ENCODE peak calls at places on chromosomes 12 and 14, in six cellular contexts. S, U, F, W, K and J are unnamed samples.

GRCh38 chr12:50505386-50505827 is 622 bp downstream of the DIP2B start:
- DNase-seq in K (peak), S (peak), U (peak), W (no peak), F (peak), J (peak)

GRCh38 chr12:123986374-123986920 is 13.4 kb downstream of the ZNF664 start:
- DNase-seq in U (no peak), F (no peak), S (no peak), K (no peak), W (no peak), J (no peak)

GRCh38 chr12:10554228-10554970 is 48.7 kb downstream of the EIF2S3B start:
- DNase-seq in F (no peak), W (no peak), K (no peak), S (no peak), U (no peak), J (no peak)

GRCh38 chr12:65875635-65876034 is 51.4 kb downstream of the HMGA2 start:
- DNase-seq in F (no peak), W (no peak), K (no peak), U (no peak), S (no peak), J (peak)

GRCh38 chr12:65462506-65462905 is 184.0 kb downstream of the MSRB3 start:
- DNase-seq in F (no peak), S (no peak), U (no peak), K (no peak), W (no peak), J (no peak)

GRCh38 chr12:20450591-20450990 is 82.3 kb downstream of the PDE3A start:
- DNase-seq in S (no peak), K (no peak), W (no peak), F (no peak), U (no peak), J (no peak)

GRCh38 chr12:6614513-6615177 is 7.5 kb upstream of the CHD4 start:
- DNase-seq in K (no peak), U (no peak), F (no peak), S (no peak), W (no peak), J (no peak)

GRCh38 chr14:101823511-101824120 is 62.1 kb downstream of the PPP2R5C start:
- DNase-seq in U (no peak), K (peak), F (peak), W (no peak), S (peak), J (no peak)

GRCh38 chr14:35766700-35767082 is 42.4 kb downstream of the RALGAPA1 start:
- DNase-seq in K (no peak), S (no peak), U (no peak), F (no peak), W (no peak), J (no peak)

GRCh38 chr12:100555722-100556121 is 17.8 kb upstream of the GAS2L3 start:
- DNase-seq in F (no peak), W (no peak), U (no peak), S (no peak), K (no peak), J (no peak)

GRCh38 chr12:52081263-52081733 is 1.8 kb downstream of the SMIM41 start:
- DNase-seq in K (no peak), S (peak), U (no peak), W (no peak), F (no peak), J (peak)

GRCh38 chr12:481422-481821 is 21.7 kb downstream of the B4GALNT3 start:
- DNase-seq in S (no peak), K (peak), W (no peak), F (no peak), U (peak), J (no peak)
- TF ChIP-seq CTCF in S (no peak), K (no peak), W (no peak), F (no peak), U (no peak), J (no peak)

GRCh38 chr12:54213084-54213483 is 24.3 kb upstream of the SMUG1 start:
- DNase-seq in S (no peak), W (no peak), U (no peak), K (no peak), F (no peak), J (no peak)
- TF ChIP-seq CTCF in S (no peak), W (no peak), U (peak), K (no peak), F (no peak), J (no peak)

DNA sequence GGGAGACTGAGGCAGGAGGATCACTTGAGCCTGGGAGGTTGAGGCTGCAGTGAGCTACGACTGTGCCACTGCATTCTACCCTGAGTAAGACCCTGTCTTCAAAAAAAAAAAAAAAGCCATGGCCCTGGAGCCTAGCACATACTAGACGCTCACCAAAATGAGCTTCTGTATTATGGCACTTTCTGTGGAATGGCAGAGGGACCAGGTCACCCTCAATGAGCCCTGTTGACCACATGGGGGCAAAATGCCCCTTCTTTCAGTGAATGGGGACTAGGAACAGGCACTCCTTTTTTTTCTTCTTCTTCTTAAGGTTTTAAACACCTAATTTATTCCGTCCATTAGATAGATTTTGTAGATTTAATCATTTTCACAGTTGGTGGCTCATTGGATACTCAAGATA is 50.5 kb downstream of the FAM222A start:
- DNase-seq in K (no peak), U (no peak), F (no peak), W (no peak), S (no peak), J (no peak)
- TF ChIP-seq CTCF in K (no peak), U (peak), F (no peak), W (no peak), S (no peak), J (no peak)

DNA sequence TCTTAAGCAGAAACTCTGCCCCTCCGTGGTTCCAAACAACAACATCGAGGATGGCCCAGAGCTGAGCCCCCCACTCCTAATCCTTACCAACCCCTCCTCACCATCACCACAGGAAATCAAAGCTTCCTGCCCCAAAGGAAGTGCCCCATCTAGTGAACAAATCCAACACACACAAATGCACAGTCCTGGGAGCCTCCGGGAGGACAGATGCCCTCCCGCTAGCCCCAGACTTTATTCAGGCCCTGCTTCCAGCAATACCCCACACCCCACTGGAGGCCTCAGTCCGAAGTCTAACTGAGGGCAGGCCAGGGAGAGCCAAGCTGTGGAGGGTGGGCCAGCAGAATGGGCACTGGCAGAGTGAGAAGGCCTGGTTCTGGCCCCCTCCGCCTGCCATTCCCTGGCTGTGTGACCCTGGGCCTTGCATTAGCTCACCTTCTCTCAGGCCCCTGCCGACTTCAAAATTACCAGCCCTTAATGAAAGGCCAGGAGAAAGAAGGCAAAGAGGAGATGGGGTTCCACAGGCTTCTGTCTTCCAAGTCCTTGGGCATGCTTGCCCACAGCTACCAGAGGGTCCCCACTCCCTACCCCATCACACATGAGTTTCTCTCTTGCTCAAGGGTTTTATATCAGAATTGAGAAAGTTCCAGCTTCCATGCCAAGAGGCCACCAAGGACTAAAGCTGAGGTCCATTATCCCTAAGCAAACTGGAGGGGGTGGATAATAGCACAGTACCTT is 2.3 kb downstream of the HDAC7 start:
- DNase-seq in K (no peak), W (no peak), U (no peak), F (no peak), S (no peak), J (no peak)
- TF ChIP-seq CTCF in K (peak), W (no peak), U (no peak), F (peak), S (no peak), J (peak)

DNA sequence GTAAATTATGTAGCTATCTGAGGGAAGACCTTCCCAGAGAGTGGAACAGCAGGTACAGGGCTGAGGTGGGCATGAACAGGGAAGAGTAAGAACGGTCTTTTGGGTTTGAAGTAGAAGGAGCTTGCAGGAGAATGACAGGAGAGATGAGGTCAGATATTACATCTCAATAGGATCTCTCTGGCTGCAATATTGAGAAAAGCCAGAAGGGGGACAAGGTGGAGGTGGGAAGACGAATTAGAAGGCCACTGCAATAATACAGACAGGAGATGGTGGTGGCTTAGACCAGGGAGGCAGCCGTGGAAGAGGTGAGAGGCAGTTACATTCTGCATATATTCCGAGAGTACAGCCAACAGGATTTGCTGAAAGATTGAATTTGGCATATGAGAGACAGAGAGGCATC is 310.2 kb downstream of the APAF1 start:
- DNase-seq in U (no peak), S (peak), F (no peak), W (no peak), K (no peak), J (peak)
- TF ChIP-seq CTCF in U (peak), S (peak), F (no peak), W (no peak), K (no peak), J (peak)

GRCh38 chr12:31959701-31960391 is 631 bp downstream of the RESF1 start:
- DNase-seq in U (peak), K (peak), F (peak), W (peak), S (peak), J (peak)
- TF ChIP-seq CTCF in U (no peak), K (no peak), F (no peak), W (no peak), S (peak), J (peak)

GRCh38 chr14:77027538-77028383 is 747 bp downstream of the IRF2BPL start:
- DNase-seq in U (peak), K (peak), W (no peak), F (peak), S (peak), J (peak)
- TF ChIP-seq CTCF in U (no peak), K (peak), W (no peak), F (no peak), S (peak), J (peak)